ENCODE peak calls at places on chromosomes 4 and X, in nine cellular contexts. K is SK-N-SH, W is upper lobe of left lung, R is suprapubic skin, A is HCT116, H is H1, U is K562, D is sigmoid colon, V is transverse colon. M is an unnamed sample.

GRCh38 chr4:149751174-149751573 is 64.5 kb downstream of the IQCM start:
- DNase-seq in U (no peak), W (no peak), K (no peak), V (no peak), D (no peak), R (no peak), A (no peak), H (no peak), M (no peak)

GRCh38 chrX:8845060-8845459 is 43.9 kb upstream of the FAM9A start:
- DNase-seq in W (no peak), D (no peak), K (no peak), A (no peak), R (no peak), H (no peak), U (no peak), V (no peak), M (no peak)

GRCh38 chr4:83556836-83557235 is 20.9 kb downstream of the GPAT3 start:
- DNase-seq in U (no peak), W (no peak), A (no peak), V (no peak), D (no peak), H (no peak), K (no peak), R (no peak), M (no peak)

GRCh38 chr4:36082817-36083216 is 161.5 kb downstream of the ARAP2 start:
- DNase-seq in V (no peak), W (no peak), R (no peak), U (no peak), K (no peak), A (no peak), D (no peak), H (no peak), M (no peak)

GRCh38 chr4:105957680-105958079 is 62.4 kb downstream of the NPNT start:
- DNase-seq in V (no peak), U (no peak), A (no peak), K (no peak), W (no peak), R (no peak), H (no peak), D (no peak), M (no peak)

GRCh38 chr4:118381902-118382301 is 29.1 kb upstream of the PRSS12 start:
- DNase-seq in H (no peak), W (no peak), U (no peak), R (no peak), A (no peak), V (no peak), D (no peak), K (no peak), M (no peak)

GRCh38 chrX:9730752-9731151 is 34.9 kb downstream of the GPR143 start:
- DNase-seq in A (no peak), V (no peak), H (no peak), D (no peak), W (no peak), R (no peak), K (no peak), U (no peak), M (no peak)

GRCh38 chr4:157978680-157979361 is 194.0 kb downstream of the GASK1B start:
- DNase-seq in K (peak; percentile 56), D (no peak), R (peak; percentile 78), V (peak; percentile 8), W (peak; percentile 56), A (peak; percentile 66), U (peak; percentile 58), H (peak; percentile 55), M (peak; percentile 26)

GRCh38 chr4:86441175-86441960 is 81.5 kb upstream of the MAPK10 start:
- DNase-seq in R (no peak), V (no peak), W (no peak), H (no peak), U (no peak), A (no peak), K (peak; percentile 14), D (no peak), M (no peak)

GRCh38 chr4:38671594-38671943 is 7.6 kb downstream of the KLF3 start:
- DNase-seq in U (no peak), A (no peak), V (no peak), H (no peak), R (no peak), W (no peak), K (no peak), D (no peak), M (no peak)

GRCh38 chr4:38670939-38671593 is 7.1 kb downstream of the KLF3 start:
- DNase-seq in H (no peak), D (no peak), U (no peak), R (no peak), K (no peak), W (no peak), A (no peak), V (peak; percentile 51), M (peak; percentile 53)

GRCh38 chr4:38669233-38669632 is 5.2 kb downstream of the KLF3 start:
- DNase-seq in V (no peak), R (no peak), H (no peak), A (no peak), K (no peak), U (no peak), W (peak; percentile 17), D (no peak), M (no peak)

GRCh38 chr4:38668203-38668602 is 4.2 kb downstream of the KLF3 start:
- DNase-seq in H (no peak), R (no peak), V (no peak), D (no peak), K (no peak), W (no peak), A (no peak), U (no peak), M (no peak)

GRCh38 chr4:38670061-38670894 is 6.3 kb downstream of the KLF3 start:
- DNase-seq in D (no peak), W (no peak), V (no peak), U (no peak), A (no peak), K (peak; percentile 66), H (no peak), R (no peak), M (no peak)
- H3K27ac ChIP-seq in D (peak overlapping the region; percentile 100), W (peak overlapping the region; percentile 96), V (peak overlapping the region; percentile 100), U (peak overlapping the region; percentile 80), A (no peak overlapping the region), K (no peak overlapping the region), H (no peak overlapping the region), R (peak overlapping the region; percentile 90), M (peak overlapping the region; percentile 85)

DNA sequence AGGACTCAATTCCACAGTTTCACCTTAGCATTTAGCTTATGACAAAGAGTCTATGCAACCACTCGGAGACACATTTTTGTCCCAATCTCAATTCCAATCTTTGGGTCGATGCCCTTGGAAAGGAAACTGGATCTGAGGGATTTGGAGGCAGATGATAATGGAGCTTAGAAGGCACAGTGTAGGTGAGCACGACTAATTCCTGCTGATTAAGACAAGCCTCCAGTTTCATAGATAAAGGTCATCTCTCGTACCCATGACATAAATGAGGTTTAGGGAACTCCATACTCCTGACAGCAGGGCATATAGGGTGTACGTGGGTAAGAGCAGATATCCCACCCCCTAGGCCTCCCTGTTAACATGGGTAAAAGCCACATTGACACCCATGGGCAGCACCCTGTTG is 24.4 kb upstream of the ZNF718 start:
- DNase-seq in H (no peak), W (no peak), D (no peak), U (no peak), K (no peak), V (no peak), A (peak; percentile 1), R (no peak), M (no peak)
- H3K9me3 ChIP-seq in H (peaks cover 51% of the 10 kb centered on the region), W (peaks cover 57% of the 10 kb centered on the region), D (peaks cover 39% of the 10 kb centered on the region), U (peaks cover 3% of the 10 kb centered on the region), K (peaks cover 6% of the 10 kb centered on the region), V (peaks cover 74% of the 10 kb centered on the region), A (peaks cover 10% of the 10 kb centered on the region), R (peaks cover 62% of the 10 kb centered on the region), M (peaks cover 99% of the 10 kb centered on the region)

GRCh38 chr4:45004326-45004725 is 278.0 kb upstream of the GNPDA2 start:
- DNase-seq in K (no peak), H (no peak), U (no peak), A (no peak), D (no peak), W (no peak), V (no peak), R (no peak), M (no peak)

GRCh38 chr4:45006078-45006477 is 279.7 kb upstream of the GNPDA2 start:
- DNase-seq in V (no peak), H (no peak), W (no peak), U (no peak), R (no peak), D (no peak), A (no peak), K (no peak), M (no peak)

GRCh38 chr4:45007499-45007898 is 281.1 kb upstream of the GNPDA2 start:
- DNase-seq in D (no peak), R (no peak), A (no peak), W (no peak), K (no peak), U (no peak), H (no peak), V (no peak), M (no peak)

DNA sequence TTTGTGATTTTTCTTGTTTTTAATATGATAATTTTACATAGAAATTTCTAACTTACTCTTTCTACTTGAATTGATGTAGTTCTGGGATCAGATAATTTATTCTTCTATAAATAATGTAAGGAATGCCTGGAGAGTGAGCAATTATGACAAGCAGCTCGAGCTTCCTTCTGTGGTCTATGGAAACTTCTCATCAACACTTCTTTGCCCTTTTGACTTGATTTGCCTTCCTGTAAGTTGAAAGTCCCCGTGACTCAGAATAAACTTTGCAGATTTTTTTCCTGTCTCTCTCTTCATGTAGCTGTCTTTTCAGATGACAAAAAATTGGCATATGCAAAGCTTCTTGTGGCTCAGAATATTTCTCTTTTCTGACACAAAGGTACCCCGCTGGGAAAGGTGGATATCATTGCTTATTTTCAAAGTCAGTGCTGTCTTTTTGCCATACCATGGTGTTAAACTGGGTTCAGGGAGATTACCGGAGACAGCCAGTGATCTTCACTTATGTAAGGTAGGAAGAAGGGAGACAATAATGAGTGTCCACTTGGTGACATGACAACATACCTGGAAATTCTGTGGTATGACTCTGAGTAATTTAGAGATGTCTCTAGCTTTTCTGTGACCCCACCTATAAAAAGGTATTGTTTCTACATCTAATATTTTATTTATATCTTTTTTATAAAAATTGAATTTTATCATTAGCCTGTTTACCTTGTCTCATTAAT is 278.6 kb upstream of the GNPDA2 start:
- DNase-seq in R (no peak), H (no peak), K (no peak), D (no peak), U (no peak), A (no peak), W (no peak), V (no peak), M (no peak)
- TF ChIP-seq POLR2AphosphoS5 in R (no peak), H (no peak), K (no peak), D (no peak), U (no peak), A (no peak), W (no peak), V (no peak), M (no peak)

DNA sequence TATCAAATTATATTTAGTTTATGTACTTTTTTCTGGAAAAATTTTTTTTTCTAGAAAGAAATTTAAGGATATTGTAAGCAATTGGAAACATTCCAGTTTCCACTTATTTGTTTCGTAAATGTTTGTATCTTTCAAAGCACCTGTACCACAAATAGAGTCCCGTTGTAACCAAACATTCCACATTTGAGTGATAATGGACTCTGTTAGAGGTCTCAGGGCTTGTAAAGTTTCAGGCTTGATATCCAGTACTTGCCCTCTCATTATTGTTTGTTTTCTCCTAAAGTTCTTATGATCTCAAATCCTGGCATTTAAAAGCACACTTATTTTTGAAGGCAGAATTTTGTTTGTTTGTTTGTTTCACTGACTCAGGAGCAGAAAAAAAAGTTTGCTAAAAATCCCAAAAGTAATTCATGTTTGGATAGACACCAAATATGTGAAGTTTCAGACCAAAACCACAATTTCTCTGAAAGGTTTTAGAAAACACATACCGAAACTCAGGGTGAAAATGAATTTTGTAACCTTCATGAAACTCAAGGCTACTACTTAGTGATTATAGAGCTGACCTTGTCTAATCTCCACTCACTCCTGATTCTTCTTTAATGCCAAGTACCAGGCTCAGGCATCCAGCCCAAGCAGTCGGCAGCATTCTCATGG is 5.7 kb upstream of the TMEM192 start:
- DNase-seq in A (no peak), V (no peak), W (no peak), H (no peak), D (no peak), R (no peak), K (no peak), U (no peak), M (no peak)
- H3K27ac ChIP-seq in A (no peak overlapping the region), V (no peak overlapping the region), W (no peak overlapping the region), H (no peak overlapping the region), D (no peak overlapping the region), R (no peak overlapping the region), K (no peak overlapping the region), U (no peak overlapping the region), M (no peak overlapping the region)